ENCODE peak calls at places on chromosomes 2 and 18, in seven cellular contexts. W, H, G, S, C, J and Q are unnamed samples.

GRCh38 chr2:23384551-23385349 is at the start of gene KLHL29:
- DNase-seq in G (peak; percentile 92), W (peak; percentile 55), S (peak; percentile 82), C (peak; percentile 41), H (no peak), J (peak; percentile 50), Q (no peak)

GRCh38 chr2:8542381-8543064 is 139.3 kb upstream of the ID2 start:
- DNase-seq in J (no peak), H (no peak), S (no peak), W (no peak), C (no peak), G (peak; percentile 41), Q (no peak)

GRCh38 chr18:22542400-22542835 is 124.7 kb upstream of the CTAGE1 start:
- DNase-seq in W (no peak), C (no peak), H (no peak), G (no peak), S (no peak), J (no peak), Q (no peak)

GRCh38 chr2:45709137-45709536 is 57.7 kb downstream of the PRKCE start:
- DNase-seq in G (no peak), J (no peak), C (no peak), W (no peak), S (no peak), H (no peak), Q (no peak)

GRCh38 chr2:216242365-216242764 is 129.9 kb downstream of the MARCHF4 start:
- DNase-seq in S (no peak), C (no peak), J (no peak), W (no peak), G (peak; percentile 37), H (no peak), Q (no peak)

GRCh38 chr2:11187083-11187619 is 31.9 kb downstream of the SLC66A3 start:
- DNase-seq in S (no peak), J (no peak), G (peak; percentile 63), C (no peak), H (no peak), W (no peak), Q (no peak)

GRCh38 chr2:158681816-158682215 is 113.3 kb upstream of the DAPL1 start:
- DNase-seq in W (no peak), H (no peak), G (no peak), S (no peak), J (no peak), C (no peak), Q (no peak)

GRCh38 chr2:168639024-168639423 is 163.4 kb upstream of the NOSTRIN start:
- DNase-seq in J (no peak), W (no peak), S (no peak), G (no peak), C (no peak), H (no peak), Q (no peak)

GRCh38 chr18:41165625-41166024 is 789.4 kb upstream of the PIK3C3 start:
- DNase-seq in J (no peak), W (no peak), G (no peak), C (no peak), S (no peak), H (no peak), Q (no peak)

GRCh38 chr2:147980940-147981339 is 39.6 kb downstream of the ORC4 start:
- DNase-seq in G (no peak), H (no peak), C (no peak), J (no peak), W (no peak), S (no peak), Q (no peak)

GRCh38 chr2:43119303-43119702 is 107.1 kb downstream of the ZFP36L2 start:
- DNase-seq in C (no peak), G (no peak), W (no peak), H (no peak), S (no peak), J (no peak), Q (no peak)

GRCh38 chr2:100940766-100941645 is 61.1 kb upstream of the RPL31 start:
- DNase-seq in S (no peak), H (no peak), W (no peak), J (no peak), G (peak; percentile 32), C (no peak), Q (no peak)